ENCODE peak calls at places on chromosomes 11 and 22, in five cellular contexts. One of them, this sample, is unnamed.

GRCh38 chr11:25953015-25953414 is 378.9 kb upstream of the ANO3 start:
- DNase-seq in fibroblast of gingiva: no peak
- DNase-seq in C1 segment of cervical spinal cord: no peak
- DNase-seq in stimulated activated CD4-positive, alpha-beta T cell treated with anti-CD3 and anti-CD28 coated beads, Interleukin-2, amount 100 ng/mL, for 48 hours: no peak
- DNase-seq in HuH-7: no peak
- DNase-seq in this sample: no peak

GRCh38 chr11:1092145-1092670 is 17.5 kb downstream of the MUC2 start:
- DNase-seq in fibroblast of gingiva: no peak
- DNase-seq in C1 segment of cervical spinal cord: no peak
- DNase-seq in stimulated activated CD4-positive, alpha-beta T cell treated with anti-CD3 and anti-CD28 coated beads, Interleukin-2, amount 100 ng/mL, for 48 hours: no peak
- DNase-seq in HuH-7: no peak
- DNase-seq in this sample: no peak

GRCh38 chr11:131770801-131771200 is 400.4 kb downstream of the NTM start:
- DNase-seq in fibroblast of gingiva: no peak
- DNase-seq in C1 segment of cervical spinal cord: no peak
- DNase-seq in stimulated activated CD4-positive, alpha-beta T cell treated with anti-CD3 and anti-CD28 coated beads, Interleukin-2, amount 100 ng/mL, for 48 hours: no peak
- DNase-seq in HuH-7: no peak
- DNase-seq in this sample: no peak

GRCh38 chr11:73637012-73637411 is 9.4 kb upstream of the PLEKHB1 start:
- DNase-seq in fibroblast of gingiva: no peak
- DNase-seq in C1 segment of cervical spinal cord: no peak
- DNase-seq in stimulated activated CD4-positive, alpha-beta T cell treated with anti-CD3 and anti-CD28 coated beads, Interleukin-2, amount 100 ng/mL, for 48 hours: no peak
- DNase-seq in HuH-7: no peak
- DNase-seq in this sample: no peak

GRCh38 chr11:91966368-91966767 is 258.2 kb upstream of the FAT3 start:
- DNase-seq in fibroblast of gingiva: no peak
- DNase-seq in C1 segment of cervical spinal cord: no peak
- DNase-seq in stimulated activated CD4-positive, alpha-beta T cell treated with anti-CD3 and anti-CD28 coated beads, Interleukin-2, amount 100 ng/mL, for 48 hours: no peak
- DNase-seq in HuH-7: no peak
- DNase-seq in this sample: no peak

GRCh38 chr11:13486926-13487660 is 8.7 kb downstream of the PTH start:
- DNase-seq in fibroblast of gingiva: no peak
- DNase-seq in C1 segment of cervical spinal cord: no peak
- DNase-seq in stimulated activated CD4-positive, alpha-beta T cell treated with anti-CD3 and anti-CD28 coated beads, Interleukin-2, amount 100 ng/mL, for 48 hours: peak
- DNase-seq in HuH-7: peak
- DNase-seq in this sample: peak

GRCh38 chr11:19460718-19461405 is 220.1 kb upstream of the E2F8 start:
- DNase-seq in fibroblast of gingiva: peak
- DNase-seq in C1 segment of cervical spinal cord: no peak
- DNase-seq in stimulated activated CD4-positive, alpha-beta T cell treated with anti-CD3 and anti-CD28 coated beads, Interleukin-2, amount 100 ng/mL, for 48 hours: no peak
- DNase-seq in HuH-7: no peak
- DNase-seq in this sample: no peak

GRCh38 chr11:57345555-57346151 is 7.5 kb downstream of the P2RX3 start:
- DNase-seq in fibroblast of gingiva: peak
- DNase-seq in C1 segment of cervical spinal cord: no peak
- DNase-seq in stimulated activated CD4-positive, alpha-beta T cell treated with anti-CD3 and anti-CD28 coated beads, Interleukin-2, amount 100 ng/mL, for 48 hours: peak
- DNase-seq in HuH-7: peak
- DNase-seq in this sample: peak

GRCh38 chr11:125950696-125951645 is 5.1 kb downstream of the VSIG10L2 start:
- DNase-seq in fibroblast of gingiva: no peak
- DNase-seq in C1 segment of cervical spinal cord: no peak
- DNase-seq in stimulated activated CD4-positive, alpha-beta T cell treated with anti-CD3 and anti-CD28 coated beads, Interleukin-2, amount 100 ng/mL, for 48 hours: no peak
- DNase-seq in HuH-7: no peak
- DNase-seq in this sample: no peak

GRCh38 chr11:14445542-14446530 is 53.8 kb downstream of the COPB1 start:
- DNase-seq in fibroblast of gingiva: no peak
- DNase-seq in C1 segment of cervical spinal cord: no peak
- DNase-seq in stimulated activated CD4-positive, alpha-beta T cell treated with anti-CD3 and anti-CD28 coated beads, Interleukin-2, amount 100 ng/mL, for 48 hours: no peak
- DNase-seq in HuH-7: no peak
- DNase-seq in this sample: no peak

GRCh38 chr11:35352107-35352888 is 67.1 kb downstream of the SLC1A2 start:
- DNase-seq in fibroblast of gingiva: no peak
- DNase-seq in C1 segment of cervical spinal cord: no peak
- DNase-seq in stimulated activated CD4-positive, alpha-beta T cell treated with anti-CD3 and anti-CD28 coated beads, Interleukin-2, amount 100 ng/mL, for 48 hours: no peak
- DNase-seq in HuH-7: no peak
- DNase-seq in this sample: no peak

GRCh38 chr22:44325718-44326548 is 13.2 kb upstream of the SHISAL1 start:
- DNase-seq in fibroblast of gingiva: peak
- DNase-seq in C1 segment of cervical spinal cord: no peak
- DNase-seq in stimulated activated CD4-positive, alpha-beta T cell treated with anti-CD3 and anti-CD28 coated beads, Interleukin-2, amount 100 ng/mL, for 48 hours: no peak
- DNase-seq in HuH-7: no peak
- DNase-seq in this sample: no peak

GRCh38 chr11:66710384-66710930 is 18.6 kb downstream of the SPTBN2 start:
- DNase-seq in fibroblast of gingiva: no peak
- DNase-seq in C1 segment of cervical spinal cord: no peak
- DNase-seq in stimulated activated CD4-positive, alpha-beta T cell treated with anti-CD3 and anti-CD28 coated beads, Interleukin-2, amount 100 ng/mL, for 48 hours: no peak
- DNase-seq in HuH-7: no peak
- DNase-seq in this sample: no peak

GRCh38 chr11:43021466-43021865 is 290.3 kb upstream of the API5 start:
- DNase-seq in fibroblast of gingiva: no peak
- DNase-seq in C1 segment of cervical spinal cord: no peak
- DNase-seq in stimulated activated CD4-positive, alpha-beta T cell treated with anti-CD3 and anti-CD28 coated beads, Interleukin-2, amount 100 ng/mL, for 48 hours: no peak
- DNase-seq in HuH-7: peak
- DNase-seq in this sample: no peak

GRCh38 chr22:40597541-40598453 is 38.7 kb downstream of the MRTFA start:
- DNase-seq in fibroblast of gingiva: peak
- DNase-seq in C1 segment of cervical spinal cord: no peak
- DNase-seq in stimulated activated CD4-positive, alpha-beta T cell treated with anti-CD3 and anti-CD28 coated beads, Interleukin-2, amount 100 ng/mL, for 48 hours: no peak
- DNase-seq in HuH-7: no peak
- DNase-seq in this sample: no peak

GRCh38 chr11:100731471-100731870 is 44.4 kb downstream of the ARHGAP42 start:
- DNase-seq in fibroblast of gingiva: no peak
- DNase-seq in C1 segment of cervical spinal cord: no peak
- DNase-seq in stimulated activated CD4-positive, alpha-beta T cell treated with anti-CD3 and anti-CD28 coated beads, Interleukin-2, amount 100 ng/mL, for 48 hours: no peak
- DNase-seq in HuH-7: no peak
- DNase-seq in this sample: no peak

GRCh38 chr11:121722431-121723256 is 269.9 kb upstream of the SORL1-AS1 start:
- DNase-seq in fibroblast of gingiva: peak
- DNase-seq in C1 segment of cervical spinal cord: peak
- DNase-seq in stimulated activated CD4-positive, alpha-beta T cell treated with anti-CD3 and anti-CD28 coated beads, Interleukin-2, amount 100 ng/mL, for 48 hours: no peak
- DNase-seq in HuH-7: no peak
- DNase-seq in this sample: peak

GRCh38 chr22:47847281-47847890 is 1084.9 kb downstream of the TBC1D22A start:
- DNase-seq in fibroblast of gingiva: no peak
- DNase-seq in C1 segment of cervical spinal cord: no peak
- DNase-seq in stimulated activated CD4-positive, alpha-beta T cell treated with anti-CD3 and anti-CD28 coated beads, Interleukin-2, amount 100 ng/mL, for 48 hours: no peak
- DNase-seq in HuH-7: no peak
- DNase-seq in this sample: no peak

GRCh38 chr11:76276046-76276772 is 69.9 kb upstream of the WNT11 start:
- DNase-seq in fibroblast of gingiva: no peak
- DNase-seq in C1 segment of cervical spinal cord: no peak
- DNase-seq in stimulated activated CD4-positive, alpha-beta T cell treated with anti-CD3 and anti-CD28 coated beads, Interleukin-2, amount 100 ng/mL, for 48 hours: no peak
- DNase-seq in HuH-7: no peak
- DNase-seq in this sample: no peak

GRCh38 chr22:17265649-17266248 is 46.5 kb upstream of the ADA2 start:
- DNase-seq in fibroblast of gingiva: no peak
- DNase-seq in C1 segment of cervical spinal cord: no peak
- DNase-seq in stimulated activated CD4-positive, alpha-beta T cell treated with anti-CD3 and anti-CD28 coated beads, Interleukin-2, amount 100 ng/mL, for 48 hours: no peak
- DNase-seq in HuH-7: no peak
- DNase-seq in this sample: no peak

GRCh38 chr11:68021167-68021787 is 9.2 kb upstream of the NDUFS8 start:
- DNase-seq in fibroblast of gingiva: peak
- DNase-seq in C1 segment of cervical spinal cord: no peak
- DNase-seq in stimulated activated CD4-positive, alpha-beta T cell treated with anti-CD3 and anti-CD28 coated beads, Interleukin-2, amount 100 ng/mL, for 48 hours: no peak
- DNase-seq in HuH-7: peak
- DNase-seq in this sample: peak

GRCh38 chr11:72643547-72643946 is 30.7 kb downstream of the PDE2A start:
- DNase-seq in fibroblast of gingiva: no peak
- DNase-seq in C1 segment of cervical spinal cord: no peak
- DNase-seq in stimulated activated CD4-positive, alpha-beta T cell treated with anti-CD3 and anti-CD28 coated beads, Interleukin-2, amount 100 ng/mL, for 48 hours: no peak
- DNase-seq in HuH-7: no peak
- DNase-seq in this sample: no peak

GRCh38 chr22:41523464-41524221 is 20.6 kb downstream of the POLR3H start:
- DNase-seq in fibroblast of gingiva: peak
- DNase-seq in C1 segment of cervical spinal cord: no peak
- DNase-seq in stimulated activated CD4-positive, alpha-beta T cell treated with anti-CD3 and anti-CD28 coated beads, Interleukin-2, amount 100 ng/mL, for 48 hours: no peak
- DNase-seq in HuH-7: no peak
- DNase-seq in this sample: no peak